ENCODE peak calls at places on chromosomes 3 and 15, in ten cellular contexts. S, G, T, Z, E, B, O, W, Y and N are unnamed samples.

GRCh38 chr3:4426782-4427344 is 40.2 kb downstream of the SUMF1 start:
- DNase-seq in E (no peak), W (no peak), B (no peak), S (peak), O (no peak), G (no peak), Y (peak), Z (no peak), T (no peak), N (no peak)

GRCh38 chr15:70023064-70023768 is 74.5 kb downstream of the TLE3 start:
- DNase-seq in T (no peak), Y (peak), W (no peak), Z (no peak), S (no peak), O (peak), G (peak), E (peak), B (peak), N (no peak)

GRCh38 chr3:69385723-69386483 is at the start of gene FRMD4B:
- DNase-seq in W (peak), Z (peak), O (peak), S (peak), Y (no peak), G (peak), E (no peak), B (peak), T (peak), N (peak)

GRCh38 chr3:33278106-33278672 is 947 bp downstream of the FBXL2 start:
- DNase-seq in T (no peak), W (no peak), S (no peak), Z (no peak), G (peak), O (peak), Y (no peak), B (peak), E (no peak), N (no peak)

GRCh38 chr3:31461441-31461840 is 71.3 kb upstream of the STT3B start:
- DNase-seq in O (no peak), E (no peak), G (no peak), Y (no peak), B (no peak), Z (no peak), W (no peak), T (no peak), S (no peak), N (no peak)

GRCh38 chr3:66144792-66145733 is 75.7 kb upstream of the SLC25A26 start:
- DNase-seq in Z (no peak), O (peak), Y (no peak), E (no peak), B (no peak), S (no peak), G (no peak), W (no peak), T (no peak), N (no peak)

GRCh38 chr3:98733778-98734281 is 29.3 kb upstream of the ST3GAL6 start:
- DNase-seq in B (no peak), G (no peak), E (no peak), S (no peak), Y (no peak), O (no peak), T (no peak), W (no peak), Z (no peak), N (no peak)

GRCh38 chr3:196660381-196661166 is 21.1 kb downstream of the NRROS start:
- DNase-seq in S (no peak), E (no peak), Z (no peak), W (no peak), O (no peak), Y (no peak), T (no peak), B (peak), G (no peak), N (no peak)

GRCh38 chr3:187717572-187717971 is 15.2 kb upstream of the RTP2 start:
- DNase-seq in B (no peak), W (no peak), E (no peak), T (no peak), S (no peak), Y (no peak), Z (no peak), G (no peak), O (no peak), N (no peak)